ENCODE peak calls at places on chromosomes 5 and 9, in seven cellular contexts. P is nucleus accumbens, I is bronchial epithelial cell, E is DND-41, X is NCI-H345, N is EL, M is HT1080. R is an unnamed sample.

GRCh38 chr9:125238127-125238914 is 2.8 kb downstream of the HSPA5 start:
- DNase-seq in M (no peak), N (no peak), E (no peak), P (no peak), I (no peak), X (no peak), R (no peak)

GRCh38 chr9:134992755-134993124 is 75.0 kb upstream of the FCN1 start:
- DNase-seq in X (peak; percentile 21), I (no peak), P (no peak), E (no peak), M (no peak), N (no peak), R (no peak)

GRCh38 chr9:4508246-4508906 is 18.1 kb downstream of the SLC1A1 start:
- DNase-seq in I (peak; percentile 50), M (peak; percentile 47), E (no peak), N (peak; percentile 90), P (no peak), X (no peak), R (no peak)

GRCh38 chr5:140806834-140807775 is at the start of gene PCDHA4:
- DNase-seq in I (no peak), M (peak; percentile 18), N (peak; percentile 13), E (no peak), P (no peak), X (no peak), R (peak; percentile 91)

GRCh38 chr9:129485140-129485758 is 135.7 kb downstream of the C9orf50 start:
- DNase-seq in I (no peak), M (no peak), P (no peak), N (no peak), E (no peak), X (no peak), R (no peak)

GRCh38 chr9:137639303-137640051 is 20.7 kb downstream of the EHMT1 start:
- DNase-seq in P (no peak), M (no peak), E (no peak), X (no peak), I (no peak), N (peak; percentile 23), R (no peak)

GRCh38 chr5:120958877-120959485 is 494.9 kb downstream of the PRR16 start:
- DNase-seq in E (no peak), M (no peak), X (no peak), I (no peak), N (no peak), P (no peak), R (no peak)

GRCh38 chr9:80866576-80867227 is 822.6 kb downstream of the TLE1 start:
- DNase-seq in P (no peak), M (peak; percentile 65), N (peak; percentile 59), E (no peak), X (no peak), I (peak; percentile 88), R (no peak)

GRCh38 chr9:113446323-113446740 is 17.2 kb upstream of the RGS3 start:
- DNase-seq in M (peak; percentile 59), I (peak; percentile 60), X (peak; percentile 31), P (no peak), N (peak; percentile 47), E (no peak), R (no peak)

GRCh38 chr5:139391570-139392323 is 2.0 kb upstream of the MZB1 start:
- DNase-seq in P (no peak), M (peak; percentile 42), X (no peak), N (peak; percentile 95), E (peak; percentile 80), I (peak; percentile 94), R (no peak)

GRCh38 chr5:27702339-27702820 is 664.0 kb upstream of the CDH9 start:
- DNase-seq in P (no peak), I (peak; percentile 21), M (peak; percentile 86), X (peak; percentile 16), E (no peak), N (no peak), R (no peak)

GRCh38 chr9:109150925-109151547 is 16.0 kb downstream of the FRRS1L start:
- DNase-seq in P (no peak), M (no peak), I (peak; percentile 35), X (no peak), E (no peak), N (no peak), R (peak; percentile 48)

GRCh38 chr5:19547640-19548039 is 440.4 kb downstream of the CDH18 start:
- DNase-seq in E (no peak), I (peak; percentile 39), P (no peak), N (peak; percentile 62), X (no peak), M (peak; percentile 25), R (no peak)

GRCh38 chr5:40240111-40240510 is 439.6 kb upstream of the PTGER4 start:
- DNase-seq in X (no peak), N (peak; percentile 36), E (no peak), P (no peak), I (peak; percentile 23), M (peak; percentile 81), R (no peak)